ENCODE peak calls at places on chromosomes 12 and 14, in eight cellular contexts. C is heart right ventricle, L is suprapubic skin, S is BE2C, Q is Peyer's patch, N is A549, U is mucosa of descending colon, H is right lobe of liver. Z is an unnamed sample.
A peak's percentile ranks its signal among the peaks of the same experiment; 100 is the strongest.

GRCh38 chr12:24993756-24994155 is 44.9 kb upstream of the BCAT1 start:
- DNase-seq in C (no peak), L (no peak), S (no peak), Q (no peak), N (no peak), U (no peak), H (no peak), Z (no peak)

GRCh38 chr14:64405295-64405694 is 17.1 kb downstream of the MTHFD1 start:
- DNase-seq in C (no peak), L (no peak), S (no peak), Q (no peak), N (no peak), U (no peak), H (peak; percentile 70), Z (no peak)

GRCh38 chr12:12356467-12356885 is 402 bp upstream of the BORCS5 start:
- DNase-seq in C (no peak), L (no peak), S (no peak), Q (no peak), N (no peak), U (no peak), H (no peak), Z (no peak)

GRCh38 chr12:15268927-15269552 is 47.8 kb upstream of the RERG start:
- DNase-seq in C (no peak), L (no peak), S (peak; percentile 65), Q (no peak), N (peak; percentile 82), U (no peak), H (peak; percentile 48), Z (peak; percentile 31)

GRCh38 chr14:64708148-64709004 is 4.2 kb downstream of the PLEKHG3 start:
- DNase-seq in C (peak; percentile 24), L (peak; percentile 62), S (peak; percentile 6), Q (no peak), N (peak; percentile 50), U (peak; percentile 58), H (peak; percentile 53), Z (peak; percentile 36)

GRCh38 chr14:90804292-90804671 is 11.9 kb downstream of the TTC7B start:
- DNase-seq in C (no peak), L (no peak), S (no peak), Q (no peak), N (no peak), U (no peak), H (no peak), Z (no peak)

GRCh38 chr12:74490390-74491064 is 47.1 kb upstream of the ATXN7L3B start:
- DNase-seq in C (no peak), L (no peak), S (no peak), Q (no peak), N (no peak), U (no peak), H (no peak), Z (no peak)

GRCh38 chr14:75519826-75520692 is 2.2 kb upstream of the BATF start:
- DNase-seq in C (no peak), L (no peak), S (peak; percentile 23), Q (no peak), N (no peak), U (no peak), H (no peak), Z (no peak)

GRCh38 chr14:20501346-20501745 is 4.0 kb upstream of the RNASE10 start:
- DNase-seq in C (no peak), L (no peak), S (no peak), Q (no peak), N (peak; percentile 10), U (no peak), H (no peak), Z (no peak)

GRCh38 chr14:99231850-99232401 is 40.1 kb downstream of the BCL11B start:
- DNase-seq in C (no peak), L (no peak), S (no peak), Q (no peak), N (no peak), U (no peak), H (no peak), Z (no peak)

GRCh38 chr14:69315302-69315701 is 55.3 kb downstream of the GALNT16 start:
- DNase-seq in C (no peak), L (peak; percentile 78), S (no peak), Q (no peak), N (peak; percentile 27), U (no peak), H (peak; percentile 36), Z (no peak)

GRCh38 chr12:6854036-6854435 is 2.1 kb downstream of the USP5 start:
- DNase-seq in C (no peak), L (no peak), S (no peak), Q (no peak), N (no peak), U (no peak), H (no peak), Z (no peak)

GRCh38 chr12:18861287-18861858 is 123.5 kb downstream of the CAPZA3 start:
- DNase-seq in C (no peak), L (no peak), S (no peak), Q (no peak), N (peak; percentile 46), U (no peak), H (no peak), Z (no peak)

GRCh38 chr12:40058721-40059190 is 47.1 kb downstream of the SLC2A13 start:
- DNase-seq in C (no peak), L (no peak), S (no peak), Q (no peak), N (no peak), U (no peak), H (no peak), Z (no peak)

GRCh38 chr14:43647302-43647701 is 859.8 kb downstream of the FSCB start:
- DNase-seq in C (no peak), L (no peak), S (no peak), Q (no peak), N (peak; percentile 4), U (no peak), H (no peak), Z (no peak)

GRCh38 chr12:38144601-38145436 is 171.8 kb upstream of the ALG10B start:
- DNase-seq in C (no peak), L (no peak), S (no peak), Q (no peak), N (peak; percentile 17), U (no peak), H (no peak), Z (no peak)

GRCh38 chr12:38144049-38144448 is 172.5 kb upstream of the ALG10B start:
- DNase-seq in C (no peak), L (no peak), S (no peak), Q (no peak), N (no peak), U (no peak), H (no peak), Z (no peak)

GRCh38 chr12:38141239-38141638 is 175.3 kb upstream of the ALG10B start:
- DNase-seq in C (no peak), L (no peak), S (no peak), Q (no peak), N (no peak), U (no peak), H (no peak), Z (no peak)

GRCh38 chr12:38141861-38142260 is 174.7 kb upstream of the ALG10B start:
- DNase-seq in C (no peak), L (no peak), S (no peak), Q (no peak), N (no peak), U (no peak), H (no peak), Z (no peak)

DNA sequence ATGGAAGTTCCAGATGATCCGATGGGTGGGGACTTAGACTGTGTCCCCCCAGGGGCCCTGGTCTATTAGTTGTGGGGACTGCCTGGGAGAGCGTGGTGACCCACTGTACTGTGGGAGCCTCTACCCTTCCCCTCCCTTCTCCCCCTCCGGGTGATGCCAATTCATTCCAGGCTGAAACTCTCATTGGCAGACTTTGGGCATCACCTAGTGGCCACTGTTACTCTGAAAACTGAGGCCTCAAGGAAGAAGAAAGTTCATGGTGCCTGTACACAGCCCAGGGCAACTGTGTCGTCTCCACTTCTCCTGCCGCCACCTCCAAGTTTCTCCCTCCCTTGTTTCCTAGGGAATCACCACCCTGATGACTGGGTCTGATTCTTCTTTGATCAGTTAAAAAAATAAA is 173.6 kb upstream of the ALG10B start:
- DNase-seq in C (no peak), L (no peak), S (no peak), Q (no peak), N (peak; percentile 42), U (no peak), H (no peak), Z (no peak)
- TF ChIP-seq CTCF in C (no peak), L (no peak), S (peak; percentile 37), Q (no peak), N (peak; percentile 36), U (no peak), H (peak; percentile 28), Z (no peak)

GRCh38 chr12:27555316-27555715 is 31.3 kb downstream of the PPFIBP1 start:
- DNase-seq in C (no peak), L (no peak), S (no peak), Q (no peak), N (no peak), U (no peak), H (no peak), Z (no peak)
- H3K4me1 ChIP-seq in C (peaks cover 98% of the 10 kb centered on the region), L (peaks cover 81% of the 10 kb centered on the region), S (peaks cover 5% of the 10 kb centered on the region), Q (no peaks in the 10 kb centered on the region), N (peaks cover 55% of the 10 kb centered on the region), U (no peaks in the 10 kb centered on the region), H (peaks cover 14% of the 10 kb centered on the region), Z (peaks cover 66% of the 10 kb centered on the region)

GRCh38 chr14:71166434-71166833 is 259.2 kb downstream of the PCNX1 start:
- DNase-seq in C (no peak), L (no peak), S (peak; percentile 58), Q (no peak), N (peak; percentile 55), U (no peak), H (no peak), Z (no peak)

GRCh38 chr14:71163050-71163841 is 256.0 kb downstream of the PCNX1 start:
- DNase-seq in C (no peak), L (no peak), S (no peak), Q (no peak), N (no peak), U (no peak), H (no peak), Z (no peak)

GRCh38 chr14:71163842-71164500 is 256.7 kb downstream of the PCNX1 start:
- DNase-seq in C (no peak), L (no peak), S (no peak), Q (no peak), N (no peak), U (no peak), H (no peak), Z (no peak)

GRCh38 chr14:71165650-71166049 is 258.4 kb downstream of the PCNX1 start:
- DNase-seq in C (no peak), L (no peak), S (no peak), Q (no peak), N (no peak), U (peak; percentile 48), H (no peak), Z (no peak)

DNA sequence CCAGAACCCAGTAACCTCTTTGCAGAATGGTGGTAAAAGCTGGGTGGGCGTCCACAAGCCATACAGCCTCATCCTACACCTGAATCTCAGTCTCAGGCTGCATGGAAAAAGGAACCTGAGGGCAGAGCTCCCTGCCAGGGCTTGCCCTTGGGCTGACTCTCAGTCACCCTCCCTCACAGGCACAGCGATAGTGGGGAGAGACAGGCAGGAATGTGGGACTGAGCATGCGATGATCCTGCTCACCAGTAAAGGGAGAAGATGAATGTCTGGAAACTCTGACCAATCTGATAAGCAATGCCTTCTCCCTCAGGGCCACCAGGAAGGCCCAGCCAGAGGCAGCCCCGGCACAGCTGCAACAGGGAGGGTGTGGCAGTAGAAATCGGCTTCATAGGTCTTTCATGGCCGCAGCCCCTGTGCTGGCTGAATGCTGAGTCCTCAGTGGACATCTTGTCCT is 257.9 kb downstream of the PCNX1 start:
- DNase-seq in C (no peak), L (no peak), S (peak; percentile 76), Q (no peak), N (no peak), U (peak; percentile 84), H (no peak), Z (no peak)
- TF ChIP-seq CTCF in C (no peak), L (no peak), S (no peak), Q (no peak), N (no peak), U (no peak), H (no peak), Z (no peak)

GRCh38 chr12:27785882-27786570 is 6.0 kb upstream of the MANSC4 start:
- DNase-seq in C (no peak), L (no peak), S (no peak), Q (no peak), N (no peak), U (no peak), H (no peak), Z (no peak)
- H3K4me1 ChIP-seq in C (peaks cover 28% of the 10 kb centered on the region), L (peaks cover 17% of the 10 kb centered on the region), S (peaks cover 5% of the 10 kb centered on the region), Q (no peaks in the 10 kb centered on the region), N (peaks cover 36% of the 10 kb centered on the region), U (peaks cover 15% of the 10 kb centered on the region), H (no peaks in the 10 kb centered on the region), Z (peaks cover 12% of the 10 kb centered on the region)